ENCODE peak calls at places on chromosomes 16 and 17, in four cellular contexts. One of them, this sample, is unnamed. For H3K9me3, the result is how much of the 10 kb centered on the place peaks cover.

GRCh38 chr17:41352597-41353366 is 2.2 kb upstream of the KRT33A start:
- DNase-seq in left ventricle myocardium inferior: no peak
- DNase-seq in ovary: no peak
- DNase-seq in T-helper 17 cell: no peak
- DNase-seq in this sample: no peak

GRCh38 chr17:62807812-62808575 is at the start of gene MARCHF10:
- DNase-seq in ovary: peak
- DNase-seq in left ventricle myocardium inferior: no peak
- DNase-seq in T-helper 17 cell: no peak
- DNase-seq in this sample: peak

GRCh38 chr17:75159196-75160031 is 5.1 kb upstream of the JPT1 start:
- DNase-seq in left ventricle myocardium inferior: no peak
- DNase-seq in T-helper 17 cell: no peak
- DNase-seq in ovary: no peak
- DNase-seq in this sample: no peak

GRCh38 chr16:24075929-24076716 is 180.0 kb upstream of the CACNG3 start:
- DNase-seq in left ventricle myocardium inferior: no peak
- DNase-seq in ovary: no peak
- DNase-seq in T-helper 17 cell: no peak
- DNase-seq in this sample: no peak

GRCh38 chr17:64771980-64772844 is 110.1 kb upstream of the SMURF2 start:
- DNase-seq in T-helper 17 cell: no peak
- DNase-seq in left ventricle myocardium inferior: no peak
- DNase-seq in ovary: no peak
- DNase-seq in this sample: no peak

GRCh38 chr16:6453742-6454141 is 878.9 kb upstream of the RBFOX1 start:
- DNase-seq in T-helper 17 cell: no peak
- DNase-seq in ovary: no peak
- DNase-seq in left ventricle myocardium inferior: no peak
- DNase-seq in this sample: no peak

GRCh38 chr16:54444851-54445523 is 158.4 kb upstream of the IRX3 start:
- DNase-seq in T-helper 17 cell: no peak
- DNase-seq in left ventricle myocardium inferior: no peak
- DNase-seq in ovary: no peak
- DNase-seq in this sample: no peak

GRCh38 chr17:64635647-64636305 is 26.3 kb downstream of the SMURF2 start:
- DNase-seq in left ventricle myocardium inferior: no peak
- DNase-seq in T-helper 17 cell: no peak
- DNase-seq in ovary: no peak
- DNase-seq in this sample: no peak

GRCh38 chr17:47879028-47879585 is 16.9 kb upstream of the SP2 start:
- DNase-seq in T-helper 17 cell: no peak
- DNase-seq in left ventricle myocardium inferior: no peak
- DNase-seq in ovary: no peak
- DNase-seq in this sample: no peak

GRCh38 chr16:65071371-65072311 is 50.2 kb downstream of the CDH11 start:
- DNase-seq in left ventricle myocardium inferior: peak
- DNase-seq in T-helper 17 cell: no peak
- DNase-seq in ovary: peak
- DNase-seq in this sample: no peak

GRCh38 chr17:41547921-41548843 is 20.1 kb upstream of the KRT19 start:
- DNase-seq in T-helper 17 cell: no peak
- DNase-seq in ovary: peak
- DNase-seq in left ventricle myocardium inferior: no peak
- DNase-seq in this sample: peak

GRCh38 chr17:40510328-40510648 is 8.9 kb upstream of the TNS4 start:
- DNase-seq in T-helper 17 cell: no peak
- DNase-seq in left ventricle myocardium inferior: no peak
- DNase-seq in ovary: no peak
- DNase-seq in this sample: no peak

GRCh38 chr17:9402590-9403199 is 172.9 kb downstream of the STX8 start:
- DNase-seq in left ventricle myocardium inferior: no peak
- DNase-seq in ovary: no peak
- DNase-seq in T-helper 17 cell: no peak
- DNase-seq in this sample: no peak

GRCh38 chr16:27718136-27718766 is 168.3 kb downstream of the KATNIP start:
- DNase-seq in ovary: no peak
- DNase-seq in left ventricle myocardium inferior: no peak
- DNase-seq in T-helper 17 cell: no peak
- DNase-seq in this sample: no peak

GRCh38 chr16:56514845-56515244 is 5.0 kb downstream of the BBS2 start:
- DNase-seq in ovary: no peak
- DNase-seq in left ventricle myocardium inferior: no peak
- DNase-seq in T-helper 17 cell: no peak
- DNase-seq in this sample: no peak

GRCh38 chr17:3890082-3890892 is 2.6 kb downstream of the CAMKK1 start:
- DNase-seq in ovary: peak
- DNase-seq in T-helper 17 cell: no peak
- DNase-seq in left ventricle myocardium inferior: peak
- DNase-seq in this sample: no peak

GRCh38 chr17:14744716-14745115 is 443.8 kb downstream of the HS3ST3B1 start:
- DNase-seq in T-helper 17 cell: no peak
- DNase-seq in ovary: no peak
- DNase-seq in left ventricle myocardium inferior: no peak
- DNase-seq in this sample: no peak

GRCh38 chr16:79066621-79067020 is 533.9 kb downstream of the MAF start:
- DNase-seq in ovary: no peak
- DNase-seq in left ventricle myocardium inferior: no peak
- DNase-seq in T-helper 17 cell: no peak
- DNase-seq in this sample: no peak

GRCh38 chr17:17752822-17753448 is 71.7 kb downstream of the RAI1 start:
- DNase-seq in ovary: no peak
- DNase-seq in left ventricle myocardium inferior: no peak
- DNase-seq in T-helper 17 cell: no peak
- DNase-seq in this sample: no peak

GRCh38 chr17:4597975-4598374 is 13.6 kb downstream of the SMTNL2 start:
- DNase-seq in T-helper 17 cell: no peak
- DNase-seq in ovary: no peak
- DNase-seq in left ventricle myocardium inferior: peak
- DNase-seq in this sample: no peak

GRCh38 chr16:3774156-3774767 is 56.9 kb upstream of the TRAP1 start:
- DNase-seq in ovary: peak
- DNase-seq in left ventricle myocardium inferior: peak
- DNase-seq in T-helper 17 cell: no peak
- DNase-seq in this sample: no peak

GRCh38 chr16:82603784-82604411 is 22.9 kb upstream of the CDH13 start:
- DNase-seq in ovary: no peak
- DNase-seq in left ventricle myocardium inferior: peak
- DNase-seq in T-helper 17 cell: no peak
- DNase-seq in this sample: no peak

DNA sequence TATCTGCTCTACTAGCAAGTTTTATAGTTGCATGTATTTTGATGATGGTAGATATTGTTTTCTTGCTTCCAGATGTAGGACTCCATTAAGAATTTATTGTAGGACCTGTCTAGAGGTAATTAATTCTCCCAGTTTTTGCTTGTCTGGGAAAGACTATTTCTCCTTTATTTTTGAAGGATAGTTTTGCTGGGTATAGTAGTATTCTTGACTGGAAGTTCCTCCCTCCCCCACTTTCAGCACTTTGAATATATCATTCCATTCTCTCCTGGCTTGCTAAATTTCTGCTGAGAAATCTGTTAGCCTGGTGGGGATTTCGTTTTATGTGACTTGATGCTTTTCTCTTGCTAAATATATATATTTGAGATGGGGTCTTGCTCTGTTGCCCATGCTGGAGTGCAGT is 8.0 kb upstream of the PHB1 start:
- DNase-seq in T-helper 17 cell: no peak
- DNase-seq in left ventricle myocardium inferior: no peak
- DNase-seq in ovary: no peak
- DNase-seq in this sample: no peak
- H3K9me3 ChIP-seq in T-helper 17 cell: under half
- H3K9me3 ChIP-seq in left ventricle myocardium inferior: under half
- H3K9me3 ChIP-seq in ovary: under half
- H3K9me3 ChIP-seq in this sample: under half

GRCh38 chr16:89232107-89232506 is 14.6 kb downstream of the ZNF778 start:
- DNase-seq in left ventricle myocardium inferior: no peak
- DNase-seq in ovary: no peak
- DNase-seq in T-helper 17 cell: no peak
- DNase-seq in this sample: no peak

GRCh38 chr16:89224665-89225064 is 7.2 kb downstream of the ZNF778 start:
- DNase-seq in ovary: no peak
- DNase-seq in left ventricle myocardium inferior: no peak
- DNase-seq in T-helper 17 cell: no peak
- DNase-seq in this sample: no peak

GRCh38 chr16:89233678-89234490 is 16.4 kb downstream of the ZNF778 start:
- DNase-seq in left ventricle myocardium inferior: no peak
- DNase-seq in ovary: no peak
- DNase-seq in T-helper 17 cell: no peak
- DNase-seq in this sample: no peak

GRCh38 chr16:89230210-89230609 is 12.7 kb downstream of the ZNF778 start:
- DNase-seq in left ventricle myocardium inferior: no peak
- DNase-seq in T-helper 17 cell: no peak
- DNase-seq in ovary: no peak
- DNase-seq in this sample: no peak
- H3K9me3 ChIP-seq in left ventricle myocardium inferior: under half
- H3K9me3 ChIP-seq in T-helper 17 cell: under half
- H3K9me3 ChIP-seq in ovary: under half
- H3K9me3 ChIP-seq in this sample: under half

GRCh38 chr17:68732301-68732749 is 131.2 kb upstream of the FAM20A start:
- DNase-seq in ovary: no peak
- DNase-seq in T-helper 17 cell: no peak
- DNase-seq in left ventricle myocardium inferior: no peak
- DNase-seq in this sample: no peak
- H3K9me3 ChIP-seq in ovary: under half
- H3K9me3 ChIP-seq in T-helper 17 cell: under half
- H3K9me3 ChIP-seq in left ventricle myocardium inferior: under half
- H3K9me3 ChIP-seq in this sample: under half

GRCh38 chr16:11487289-11487688 is 99.4 kb downstream of the LITAF start:
- DNase-seq in ovary: no peak
- DNase-seq in T-helper 17 cell: no peak
- DNase-seq in left ventricle myocardium inferior: no peak
- DNase-seq in this sample: no peak
- H3K9me3 ChIP-seq in ovary: under half
- H3K9me3 ChIP-seq in T-helper 17 cell: under half
- H3K9me3 ChIP-seq in left ventricle myocardium inferior: under half
- H3K9me3 ChIP-seq in this sample: under half

GRCh38 chr16:35585411-35585810 is 2126.0 kb downstream of the TP53TG3F start:
- DNase-seq in left ventricle myocardium inferior: no peak
- DNase-seq in ovary: no peak
- DNase-seq in T-helper 17 cell: no peak
- DNase-seq in this sample: no peak
- H3K9me3 ChIP-seq in left ventricle myocardium inferior: under half
- H3K9me3 ChIP-seq in ovary: under half
- H3K9me3 ChIP-seq in T-helper 17 cell: under half
- H3K9me3 ChIP-seq in this sample: under half

DNA sequence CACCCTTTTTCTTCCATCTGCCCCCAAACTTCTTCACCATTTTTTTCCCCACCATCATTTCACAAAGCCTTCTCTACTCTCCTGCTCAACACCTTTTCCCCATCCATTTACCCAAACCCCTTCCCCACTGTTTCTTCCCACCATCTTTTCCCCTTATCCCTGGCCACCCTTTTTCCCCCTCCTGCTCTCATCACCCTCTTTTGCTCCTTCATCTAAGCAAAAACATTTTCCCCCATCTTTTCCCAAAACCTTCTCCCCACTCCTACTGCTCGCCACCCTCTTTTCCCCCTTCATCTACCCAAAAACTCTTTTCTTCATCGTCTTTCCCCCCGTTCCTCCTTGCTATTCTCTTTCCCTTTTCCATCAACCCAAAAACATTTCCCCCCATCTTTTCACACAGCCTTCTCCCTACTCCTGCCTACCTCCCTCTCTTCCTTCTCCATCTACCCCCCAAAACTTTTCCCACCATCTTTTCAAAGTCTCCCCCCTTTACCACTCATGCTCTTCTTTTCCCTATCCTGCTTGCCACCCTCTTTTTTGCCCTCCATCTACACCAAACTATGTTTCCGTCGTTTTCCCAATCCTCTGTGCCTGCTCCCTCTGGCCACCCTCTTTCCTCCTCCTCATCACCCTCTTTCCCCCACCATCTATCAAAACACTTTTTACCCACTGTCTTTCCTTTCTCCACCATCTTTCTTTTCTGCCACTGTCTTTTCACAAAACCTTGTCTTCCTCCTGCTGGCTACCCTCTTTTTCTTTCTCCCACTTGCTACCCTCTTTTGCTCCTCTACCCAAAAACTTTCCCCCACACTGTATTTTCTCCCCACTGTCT is 205.8 kb upstream of the WSB1 start:
- DNase-seq in left ventricle myocardium inferior: no peak
- DNase-seq in ovary: no peak
- DNase-seq in T-helper 17 cell: no peak
- DNase-seq in this sample: no peak
- H3K9me3 ChIP-seq in left ventricle myocardium inferior: under half
- H3K9me3 ChIP-seq in ovary: under half
- H3K9me3 ChIP-seq in T-helper 17 cell: under half
- H3K9me3 ChIP-seq in this sample: under half

This sample was measured in CD4-positive, alpha-beta T cell.